ENCODE peak calls at places on chromosome X, in ten cellular contexts. Q is WERI-Rb-1; D is endothelial cell; X is COR-L47; N is NAMALWA; A is GM19239; P is activated CD4-positive, alpha-beta T cell treated with anti-CD3 and anti-CD28 coated beads, Interleukin-2, amount 50 U/mL, for 48 hours; H is MCF 10A; I is aorta; V is AG08396. C is an unnamed sample.

GRCh38 chrX:119758682-119759332 is 419 bp downstream of the SOWAHD start:
- DNase-seq in Q (peak; percentile 25), D (peak; percentile 4), X (no peak), N (no peak), A (no peak), P (peak; percentile 31), H (no peak), I (peak; percentile 62), V (peak; percentile 36), C (peak; percentile 12)

GRCh38 chrX:13598877-13599276 is 29.5 kb downstream of the EGFL6 start:
- DNase-seq in Q (no peak), D (peak; percentile 3), X (no peak), N (peak; percentile 20), A (no peak), P (no peak), H (peak; percentile 47), I (no peak), V (peak; percentile 33), C (no peak)

GRCh38 chrX:153644356-153645125 is 2.5 kb upstream of the DUSP9 start:
- DNase-seq in Q (peak; percentile 89), D (no peak), X (no peak), N (no peak), A (no peak), P (no peak), H (no peak), I (peak; percentile 35), V (no peak), C (no peak)

GRCh38 chrX:130726661-130727060 is 176.3 kb downstream of the ENOX2 start:
- DNase-seq in Q (no peak), D (no peak), X (no peak), N (no peak), A (no peak), P (no peak), H (peak; percentile 60), I (peak; percentile 47), V (no peak), C (no peak)

GRCh38 chrX:11105080-11105479 is 6.1 kb upstream of the HCCS start:
- DNase-seq in Q (no peak), D (no peak), X (no peak), N (no peak), A (no peak), P (no peak), H (peak; percentile 54), I (no peak), V (no peak), C (no peak)

GRCh38 chrX:123773258-123773978 is 40.6 kb upstream of the THOC2 start:
- DNase-seq in Q (no peak), D (no peak), X (no peak), N (no peak), A (no peak), P (no peak), H (peak; percentile 5), I (no peak), V (no peak), C (no peak)

GRCh38 chrX:14564058-14564457 is 34.7 kb downstream of the GLRA2 start:
- DNase-seq in Q (no peak), D (no peak), X (no peak), N (no peak), A (no peak), P (no peak), H (no peak), I (no peak), V (no peak), C (no peak)

GRCh38 chrX:9171841-9172240 is 137.9 kb upstream of the FAM9B start:
- DNase-seq in Q (no peak), D (no peak), X (no peak), N (no peak), A (no peak), P (no peak), H (no peak), I (no peak), V (no peak), C (no peak)

GRCh38 chrX:118049713-118050112 is 66.9 kb downstream of the KLHL13 start:
- DNase-seq in Q (no peak), D (no peak), X (no peak), N (no peak), A (no peak), P (no peak), H (peak; percentile 47), I (no peak), V (no peak), C (no peak)

GRCh38 chrX:100797359-100797758 is 22.8 kb upstream of the CSTF2 start:
- DNase-seq in Q (no peak), D (no peak), X (no peak), N (no peak), A (no peak), P (no peak), H (no peak), I (no peak), V (no peak), C (no peak)

GRCh38 chrX:70332600-70332999 is 42.7 kb downstream of the KIF4A start:
- DNase-seq in Q (no peak), D (no peak), X (no peak), N (no peak), A (no peak), P (no peak), H (no peak), I (no peak), V (no peak), C (no peak)

GRCh38 chrX:86171366-86171765 is 23.1 kb downstream of the DACH2 start:
- DNase-seq in Q (peak; percentile 33), D (peak; percentile 23), X (no peak), N (peak; percentile 26), A (no peak), P (no peak), H (peak; percentile 61), I (no peak), V (peak; percentile 7), C (peak; percentile 0)

GRCh38 chrX:10741003-10741402 is 120.6 kb upstream of the MID1 start:
- DNase-seq in Q (no peak), D (no peak), X (no peak), N (no peak), A (no peak), P (no peak), H (no peak), I (no peak), V (no peak), C (no peak)

GRCh38 chrX:8726031-8726652 is 5.8 kb downstream of the ANOS1 start:
- DNase-seq in Q (no peak), D (no peak), X (peak; percentile 47), N (no peak), A (no peak), P (no peak), H (peak; percentile 43), I (no peak), V (peak; percentile 17), C (peak; percentile 37)

GRCh38 chrX:110418857-110419249 is 60.2 kb downstream of the RTL9 start:
- DNase-seq in Q (peak; percentile 39), D (no peak), X (no peak), N (no peak), A (no peak), P (no peak), H (no peak), I (no peak), V (peak; percentile 20), C (no peak)

GRCh38 chrX:74449937-74450330 is 28.6 kb downstream of the SLC16A2 start:
- DNase-seq in Q (no peak), D (no peak), X (no peak), N (no peak), A (no peak), P (no peak), H (peak; percentile 39), I (no peak), V (peak; percentile 20), C (no peak)